ENCODE peak calls at places on chromosomes 3 and 15, in nine cellular contexts. Y, K, G, W, R, S, Q, J and H are unnamed samples.

GRCh38 chr15:80969316-80969715 is 20.3 kb downstream of the MESD start:
- DNase-seq in Y (no peak), K (no peak), G (no peak), W (no peak), R (no peak), S (no peak), Q (no peak), J (no peak), H (no peak)

GRCh38 chr3:99012051-99012450 is 110.6 kb upstream of the DCBLD2 start:
- DNase-seq in Y (no peak), K (peak; percentile 96), G (peak; percentile 8), W (no peak), R (no peak), S (no peak), Q (no peak), J (no peak), H (no peak)

GRCh38 chr15:70604671-70605070 is 158.7 kb downstream of the UACA start:
- DNase-seq in Y (peak; percentile 53), K (no peak), G (peak; percentile 53), W (no peak), R (peak; percentile 44), S (peak; percentile 40), Q (no peak), J (peak; percentile 53), H (no peak)

GRCh38 chr15:96699871-96700401 is 369.4 kb downstream of the NR2F2 start:
- DNase-seq in Y (no peak), K (no peak), G (no peak), W (no peak), R (no peak), S (peak; percentile 68), Q (no peak), J (peak; percentile 69), H (no peak)

GRCh38 chr3:66477846-66478245 is 23.0 kb downstream of the LRIG1 start:
- DNase-seq in Y (no peak), K (no peak), G (no peak), W (no peak), R (peak; percentile 51), S (no peak), Q (no peak), J (no peak), H (no peak)

GRCh38 chr3:172132159-172132586 is 92.8 kb downstream of the FNDC3B start:
- DNase-seq in Y (no peak), K (no peak), G (no peak), W (no peak), R (no peak), S (no peak), Q (no peak), J (no peak), H (no peak)

GRCh38 chr3:29694783-29695182 is 413.9 kb downstream of the RBMS3 start:
- DNase-seq in Y (peak; percentile 94), K (no peak), G (peak; percentile 97), W (no peak), R (peak; percentile 76), S (peak; percentile 48), Q (peak; percentile 42), J (no peak), H (no peak)

GRCh38 chr3:46670891-46671427 is 22.5 kb downstream of the ALS2CL start:
- DNase-seq in Y (no peak), K (no peak), G (no peak), W (peak; percentile 11), R (no peak), S (no peak), Q (no peak), J (no peak), H (no peak)

GRCh38 chr15:31362121-31362520 is 35.5 kb downstream of the KLF13 start:
- DNase-seq in Y (no peak), K (no peak), G (no peak), W (no peak), R (no peak), S (no peak), Q (no peak), J (no peak), H (no peak)

GRCh38 chr3:12993022-12993622 is 80.1 kb downstream of the IQSEC1 start:
- DNase-seq in Y (peak; percentile 23), K (no peak), G (peak; percentile 35), W (peak; percentile 63), R (peak; percentile 61), S (peak; percentile 94), Q (no peak), J (peak; percentile 91), H (no peak)

GRCh38 chr3:9491506-9491905 is 62.1 kb downstream of the LHFPL4 start:
- DNase-seq in Y (no peak), K (no peak), G (no peak), W (no peak), R (no peak), S (no peak), Q (no peak), J (no peak), H (no peak)

GRCh38 chr15:96560246-96560895 is 229.9 kb downstream of the NR2F2 start:
- DNase-seq in Y (no peak), K (no peak), G (peak; percentile 70), W (peak; percentile 11), R (no peak), S (no peak), Q (no peak), J (no peak), H (no peak)

GRCh38 chr15:67085237-67085817 is 19.9 kb downstream of the SMAD3 start:
- DNase-seq in Y (no peak), K (peak; percentile 54), G (peak; percentile 37), W (no peak), R (no peak), S (no peak), Q (no peak), J (no peak), H (no peak)

GRCh38 chr3:133885241-133885711 is 10.4 kb downstream of the RAB6B start:
- DNase-seq in Y (no peak), K (no peak), G (no peak), W (no peak), R (no peak), S (no peak), Q (no peak), J (no peak), H (no peak)

GRCh38 chr3:149702691-149703426 is 45.0 kb upstream of the WWTR1 start:
- DNase-seq in Y (peak; percentile 64), K (no peak), G (peak; percentile 97), W (no peak), R (no peak), S (no peak), Q (no peak), J (no peak), H (no peak)

GRCh38 chr3:30578986-30579579 is 27.3 kb upstream of the TGFBR2 start:
- DNase-seq in Y (peak; percentile 41), K (no peak), G (no peak), W (no peak), R (no peak), S (no peak), Q (no peak), J (no peak), H (no peak)

GRCh38 chr15:98221144-98221543 is 260.6 kb downstream of the ARRDC4 start:
- DNase-seq in Y (no peak), K (no peak), G (no peak), W (no peak), R (no peak), S (no peak), Q (no peak), J (no peak), H (no peak)

GRCh38 chr3:171784387-171784786 is 25.9 kb downstream of the PLD1 start:
- DNase-seq in Y (no peak), K (no peak), G (no peak), W (no peak), R (no peak), S (no peak), Q (no peak), J (no peak), H (no peak)

GRCh38 chr15:82540055-82540983 is at the start of gene RPS17:
- DNase-seq in Y (peak; percentile 96), K (peak; percentile 96), G (peak; percentile 96), W (peak; percentile 100), R (peak; percentile 97), S (peak; percentile 97), Q (peak; percentile 91), J (peak; percentile 95), H (peak; percentile 97)

GRCh38 chr3:141575879-141576743 is 89.3 kb downstream of the RASA2 start:
- DNase-seq in Y (peak; percentile 24), K (peak; percentile 37), G (peak; percentile 44), W (peak; percentile 16), R (peak; percentile 9), S (peak; percentile 49), Q (no peak), J (no peak), H (peak; percentile 52)

DNA sequence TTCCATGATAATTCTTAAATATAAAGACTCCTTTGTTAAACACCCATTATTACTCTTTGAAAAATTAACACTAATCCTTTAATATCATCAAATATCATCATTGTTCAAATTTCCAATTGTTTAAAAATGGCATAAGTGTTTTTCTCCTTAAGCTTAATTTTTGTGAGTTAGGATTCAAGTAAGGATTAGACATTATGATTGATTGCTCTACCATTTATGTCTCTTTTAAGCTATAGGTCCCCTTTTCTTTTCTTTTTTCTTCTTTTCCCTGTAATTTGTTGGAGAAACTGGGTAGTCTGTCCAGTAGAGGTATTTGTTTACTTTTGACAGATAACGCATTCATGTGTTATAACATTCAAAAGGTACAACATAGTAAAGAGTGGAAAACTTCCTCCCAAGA is 9.1 kb downstream of the ABHD2 start:
- DNase-seq in Y (no peak), K (no peak), G (no peak), W (no peak), R (no peak), S (no peak), Q (no peak), J (no peak), H (no peak)
- H3K27ac ChIP-seq in Y (no peak overlapping the region), K (no peak overlapping the region), G (no peak overlapping the region), W (no peak overlapping the region), R (no peak overlapping the region), S (no peak overlapping the region), Q (no peak overlapping the region), J (no peak overlapping the region), H (no peak overlapping the region)

GRCh38 chr3:159451067-159451466 is 537.6 kb upstream of the IL12A start:
- DNase-seq in Y (peak; percentile 56), K (no peak), G (peak; percentile 10), W (no peak), R (no peak), S (no peak), Q (no peak), J (no peak), H (no peak)
- TF ChIP-seq EZH2phosphoT487 in Y (no peak), K (no peak), G (no peak), W (no peak), R (no peak), S (no peak), Q (no peak), J (no peak), H (no peak)

DNA sequence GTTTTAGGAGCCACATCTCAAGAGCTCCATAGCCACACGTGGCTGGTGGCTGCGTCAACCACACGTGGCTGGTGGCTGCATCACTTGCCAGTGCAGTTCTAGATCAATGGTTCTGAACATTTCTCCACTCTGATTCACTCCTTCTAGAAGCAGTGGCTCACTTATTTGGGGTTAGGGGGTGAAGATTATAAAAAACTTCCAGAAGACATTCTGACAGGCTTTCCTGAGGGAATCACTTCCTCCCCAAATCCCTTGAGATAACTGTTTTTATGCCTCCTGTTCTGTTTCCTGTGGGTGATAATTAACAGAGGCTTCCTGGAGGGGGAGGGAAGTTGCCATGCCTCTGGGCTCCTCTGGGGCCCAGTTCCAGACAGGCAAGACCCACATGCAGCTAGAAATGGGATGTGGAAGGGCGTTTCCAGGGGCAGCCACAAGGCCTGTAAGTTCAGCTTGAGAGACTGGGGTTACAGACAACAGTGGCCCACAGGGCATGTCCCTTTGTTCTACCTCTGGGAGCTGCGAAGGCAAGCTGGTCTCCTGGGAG is 23.6 kb downstream of the HEG1 start:
- DNase-seq in Y (no peak), K (no peak), G (peak; percentile 48), W (no peak), R (no peak), S (peak; percentile 34), Q (no peak), J (no peak), H (no peak)
- H3K27ac ChIP-seq in Y (no peak overlapping the region), K (no peak overlapping the region), G (peak overlapping the region; percentile 27), W (no peak overlapping the region), R (no peak overlapping the region), S (no peak overlapping the region), Q (no peak overlapping the region), J (no peak overlapping the region), H (no peak overlapping the region)

GRCh38 chr3:151804267-151804666 is 9.6 kb upstream of the AADAC start:
- DNase-seq in Y (no peak), K (no peak), G (no peak), W (no peak), R (no peak), S (no peak), Q (no peak), J (no peak), H (no peak)
- TF ChIP-seq EZH2phosphoT487 in Y (no peak), K (no peak), G (no peak), W (no peak), R (no peak), S (no peak), Q (no peak), J (no peak), H (no peak)